ENCODE peak calls at places on chromosome 12, in six cellular contexts. M is H1, Q is HepG2, E is K562, Y is A549, A is endothelial cell of umbilical vein. B is an unnamed sample.

GRCh38 chr12:43291516-43291915 is 260.5 kb downstream of the ADAMTS20 start:
- DNase-seq in A (peak; percentile 42), Q (no peak), M (no peak), E (no peak), Y (no peak), B (no peak)

GRCh38 chr12:43979450-43979849 is 143.6 kb downstream of the TMEM117 start:
- DNase-seq in M (no peak), E (no peak), Y (no peak), A (no peak), Q (no peak), B (no peak)

GRCh38 chr12:123442774-123443173 is 6.3 kb upstream of the RILPL2 start:
- DNase-seq in E (no peak), A (no peak), Y (no peak), Q (no peak), M (no peak), B (no peak)

GRCh38 chr12:50564240-50564947 is 59.6 kb downstream of the DIP2B start:
- DNase-seq in E (no peak), M (no peak), Y (no peak), A (peak; percentile 35), Q (no peak), B (no peak)

GRCh38 chr12:77847060-77847541 is 16.4 kb downstream of the NAV3 start:
- DNase-seq in E (no peak), A (peak; percentile 40), M (no peak), Y (no peak), Q (no peak), B (no peak)

GRCh38 chr12:54879132-54879531 is 24.8 kb downstream of the MUCL1 start:
- DNase-seq in E (no peak), A (no peak), M (no peak), Y (no peak), Q (no peak), B (no peak)

GRCh38 chr12:41983394-41983793 is 161.3 kb downstream of the GXYLT1 start:
- DNase-seq in A (no peak), Q (no peak), E (no peak), M (no peak), Y (no peak), B (no peak)

GRCh38 chr12:48803693-48804092 is 14.6 kb upstream of the CACNB3 start:
- DNase-seq in M (no peak), Y (no peak), A (no peak), E (no peak), Q (no peak), B (no peak)

GRCh38 chr12:104285740-104286537 is 17.6 kb upstream of the EID3 start:
- DNase-seq in Q (no peak), A (peak; percentile 70), E (no peak), M (no peak), Y (no peak), B (no peak)

GRCh38 chr12:43338848-43339526 is 213.0 kb downstream of the ADAMTS20 start:
- DNase-seq in M (no peak), A (peak; percentile 86), Y (peak; percentile 24), E (no peak), Q (peak; percentile 2), B (no peak)

GRCh38 chr12:49946497-49946896 is 4.0 kb upstream of the AQP2 start:
- DNase-seq in Q (no peak), A (no peak), Y (no peak), M (no peak), E (no peak), B (no peak)

GRCh38 chr12:53060064-53060720 is 10.3 kb downstream of the TNS2 start:
- DNase-seq in Y (no peak), A (no peak), Q (no peak), M (no peak), E (no peak), B (no peak)

GRCh38 chr12:6376079-6376941 is 947 bp upstream of the SCNN1A start:
- DNase-seq in M (peak; percentile 74), Q (peak; percentile 64), Y (peak; percentile 78), A (peak; percentile 30), E (peak; percentile 42), B (peak; percentile 76)

GRCh38 chr12:124111006-124111405 is 138.0 kb downstream of the ZNF664 start:
- DNase-seq in M (no peak), E (no peak), Y (no peak), A (peak; percentile 98), Q (no peak), B (no peak)

GRCh38 chr12:80129895-80130535 is 30.7 kb downstream of the OTOGL start:
- DNase-seq in E (no peak), Y (no peak), Q (no peak), M (no peak), A (no peak), B (no peak)

GRCh38 chr12:34396006-34396860 is 373.9 kb downstream of the ALG10 start:
- DNase-seq in E (peak; percentile 3), Q (no peak), M (peak; percentile 3), Y (no peak), A (no peak), B (no peak)

GRCh38 chr12:132723015-132723763 is 12.5 kb downstream of the PGAM5 start:
- DNase-seq in A (no peak), Q (no peak), E (no peak), Y (no peak), M (no peak), B (no peak)

GRCh38 chr12:106234513-106234912 is 13.3 kb downstream of the CKAP4 start:
- DNase-seq in A (no peak), Q (no peak), Y (no peak), E (no peak), M (no peak), B (no peak)

GRCh38 chr12:24534632-24535031 is 414.3 kb downstream of the BCAT1 start:
- DNase-seq in Y (no peak), M (no peak), Q (no peak), A (no peak), E (no peak), B (peak; percentile 16)

GRCh38 chr12:202081-202731 is 11.8 kb downstream of the SLC6A12 start:
- DNase-seq in M (peak; percentile 63), Q (no peak), E (no peak), A (no peak), Y (no peak), B (peak; percentile 64)

GRCh38 chr12:28424965-28425364 is 234.7 kb downstream of the CCDC91 start:
- DNase-seq in M (no peak), Y (no peak), Q (peak; percentile 22), E (no peak), A (peak; percentile 97), B (no peak)

GRCh38 chr12:117318591-117318990 is 42.8 kb downstream of the NOS1 start:
- DNase-seq in A (no peak), E (no peak), M (no peak), Q (no peak), Y (no peak), B (no peak)

GRCh38 chr12:56190695-56191155 is 1.4 kb upstream of the SMARCC2 start:
- DNase-seq in E (no peak), Y (peak; percentile 33), Q (no peak), A (no peak), M (no peak), B (no peak)

GRCh38 chr12:56192582-56192981 is 3.3 kb upstream of the SMARCC2 start:
- DNase-seq in Q (no peak), Y (no peak), M (no peak), A (no peak), E (no peak), B (no peak)

GRCh38 chr12:56189918-56190694 is 823 bp upstream of the SMARCC2 start:
- DNase-seq in Q (peak; percentile 83), E (peak; percentile 73), Y (peak; percentile 94), A (peak; percentile 87), M (peak; percentile 100), B (peak; percentile 96)

GRCh38 chr12:56189336-56189917 is at the start of gene SMARCC2:
- DNase-seq in Y (peak; percentile 92), M (peak; percentile 92), E (peak; percentile 94), A (peak; percentile 88), Q (peak; percentile 73), B (peak; percentile 92)

DNA sequence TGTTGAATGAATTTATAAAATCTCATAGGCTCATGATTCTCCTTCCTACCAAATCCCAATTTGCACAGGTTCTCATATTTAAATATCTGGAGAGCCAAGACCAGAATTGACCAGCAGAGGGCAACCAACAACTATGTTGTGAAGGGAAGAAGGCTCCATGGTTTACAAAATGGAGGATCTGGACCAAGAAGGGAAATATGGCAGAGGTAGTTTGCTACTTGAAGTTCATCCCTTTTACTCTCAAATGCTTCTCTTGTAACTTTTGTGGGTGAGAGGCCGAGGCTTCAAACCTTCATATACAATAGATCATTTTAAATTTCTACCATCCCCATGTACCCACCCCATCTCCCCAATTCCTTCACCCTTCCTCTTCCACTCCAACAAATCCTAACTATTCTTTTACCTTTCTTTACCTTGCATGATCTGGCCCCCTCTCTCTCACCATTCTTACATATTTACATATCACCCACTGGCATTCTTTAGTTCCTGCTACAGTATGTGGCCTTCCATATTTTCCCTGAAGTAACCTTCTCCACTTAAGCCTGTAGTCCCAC is 3.8 kb upstream of the SMARCC2 start:
- DNase-seq in M (peak; percentile 73), E (peak; percentile 59), Q (peak; percentile 84), A (peak; percentile 85), Y (peak; percentile 91), B (peak; percentile 70)
- TF ChIP-seq JUN in M (no peak), E (no peak), Q (no peak), A (no peak), Y (no peak), B (no peak)

GRCh38 chr12:51869490-51869865 is 18.4 kb upstream of the ANKRD33 start:
- DNase-seq in Q (no peak), M (no peak), A (no peak), Y (no peak), E (no peak), B (no peak)

GRCh38 chr12:51872689-51872981 is 15.3 kb upstream of the ANKRD33 start:
- DNase-seq in Y (no peak), M (no peak), A (no peak), E (no peak), Q (no peak), B (no peak)

GRCh38 chr12:51871918-51872688 is 15.8 kb upstream of the ANKRD33 start:
- DNase-seq in A (no peak), M (no peak), Q (no peak), E (no peak), Y (no peak), B (no peak)

GRCh38 chr12:51869931-51870330 is 18.0 kb upstream of the ANKRD33 start:
- DNase-seq in M (no peak), A (no peak), Q (no peak), Y (no peak), E (no peak), B (no peak)

DNA sequence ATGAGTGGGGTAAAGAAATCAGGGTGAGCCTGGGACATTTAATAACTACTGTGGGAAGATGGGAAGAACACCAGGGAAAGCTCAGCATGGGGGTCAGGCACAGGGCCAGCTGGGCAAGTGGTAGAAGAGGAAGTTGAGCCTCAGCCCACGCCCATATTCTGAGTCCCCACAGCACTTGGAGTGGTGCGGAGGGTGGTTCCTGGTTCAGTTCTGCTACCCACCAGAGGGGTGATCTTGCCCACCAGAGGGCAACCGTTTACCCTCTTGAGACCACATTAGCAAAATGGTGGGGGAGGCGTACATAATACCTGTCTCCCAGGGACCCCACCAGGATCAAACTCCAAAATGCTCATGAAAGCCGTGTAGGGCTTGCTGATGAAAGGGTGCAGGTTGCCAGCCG is 16.8 kb upstream of the ANKRD33 start:
- DNase-seq in M (no peak), E (no peak), A (no peak), Y (no peak), Q (no peak), B (no peak)
- TF ChIP-seq JUN in M (no peak), E (no peak), A (no peak), Y (no peak), Q (no peak), B (no peak)

GRCh38 chr12:21500786-21501257 is 613 bp downstream of the RECQL start:
- DNase-seq in Y (no peak), M (no peak), A (no peak), E (no peak), Q (no peak), B (no peak)
- TF ChIP-seq JUN in Y (no peak), M (no peak), A (no peak), E (no peak), Q (no peak), B (no peak)

GRCh38 chr12:2052861-2053674 is at the start of gene CACNA1C:
- DNase-seq in Y (peak; percentile 30), A (peak; percentile 24), Q (no peak), M (peak; percentile 72), E (no peak), B (peak; percentile 71)
- TF ChIP-seq JUN in Y (no peak), A (no peak), Q (no peak), M (no peak), E (no peak), B (no peak)

B was measured in WTC11.